ENCODE peak calls at places on chromosomes 16 and 17, in six cellular contexts. O is fibroblast of pulmonary artery, Q is psoas muscle, W is AG10803, E is heart right ventricle, B is BJ. C is an unnamed sample.

GRCh38 chr17:5694507-5694906 is 110.2 kb upstream of the NLRP1 start:
- DNase-seq in W (no peak), Q (no peak), B (no peak), E (no peak), O (no peak), C (no peak)

GRCh38 chr17:37447641-37448040 is 41.0 kb downstream of the TADA2A start:
- DNase-seq in B (peak), W (peak), E (no peak), O (peak), Q (no peak), C (no peak)

GRCh38 chr17:29933379-29933778 is 3.4 kb upstream of the SSH2 start:
- DNase-seq in W (peak), Q (no peak), O (peak), B (no peak), E (no peak), C (no peak)

GRCh38 chr17:38969281-38969680 is 2.1 kb upstream of the FBXO47 start:
- DNase-seq in W (no peak), B (no peak), Q (no peak), E (peak), O (no peak), C (no peak)

GRCh38 chr17:51860934-51861561 is 297.5 kb downstream of the CA10 start:
- DNase-seq in B (no peak), Q (no peak), E (no peak), O (peak), W (peak), C (no peak)

GRCh38 chr17:57084361-57084801 is 665 bp upstream of the AKAP1 start:
- DNase-seq in W (peak), E (no peak), B (no peak), O (no peak), Q (no peak), C (no peak)

GRCh38 chr16:69890114-69890890 is 60.8 kb upstream of the CLEC18A start:
- DNase-seq in O (peak), W (peak), E (peak), Q (peak), B (peak), C (no peak)

GRCh38 chr16:53948734-53949430 is 244.9 kb downstream of the FTO start:
- DNase-seq in W (no peak), E (no peak), O (no peak), Q (no peak), B (no peak), C (no peak)

GRCh38 chr16:84839956-84840355 is 20.2 kb downstream of the CRISPLD2 start:
- DNase-seq in W (peak), E (no peak), O (no peak), Q (no peak), B (no peak), C (no peak)

GRCh38 chr16:79047337-79047736 is 553.2 kb downstream of the MAF start:
- DNase-seq in Q (no peak), B (no peak), E (no peak), O (no peak), W (no peak), C (no peak)

GRCh38 chr16:82509636-82510035 is 117.1 kb upstream of the CDH13 start:
- DNase-seq in W (no peak), Q (no peak), B (no peak), E (no peak), O (no peak), C (no peak)

GRCh38 chr16:17949713-17950112 is 386.8 kb downstream of the NPIPA8 start:
- DNase-seq in B (no peak), E (no peak), W (no peak), Q (no peak), O (no peak), C (no peak)

GRCh38 chr16:50747206-50747956 is 5.5 kb downstream of the CYLD start:
- DNase-seq in O (peak), B (no peak), Q (no peak), E (no peak), W (no peak), C (no peak)
- TF ChIP-seq CTCF in O (peak), B (no peak), Q (peak), E (peak), W (no peak), C (peak)

DNA sequence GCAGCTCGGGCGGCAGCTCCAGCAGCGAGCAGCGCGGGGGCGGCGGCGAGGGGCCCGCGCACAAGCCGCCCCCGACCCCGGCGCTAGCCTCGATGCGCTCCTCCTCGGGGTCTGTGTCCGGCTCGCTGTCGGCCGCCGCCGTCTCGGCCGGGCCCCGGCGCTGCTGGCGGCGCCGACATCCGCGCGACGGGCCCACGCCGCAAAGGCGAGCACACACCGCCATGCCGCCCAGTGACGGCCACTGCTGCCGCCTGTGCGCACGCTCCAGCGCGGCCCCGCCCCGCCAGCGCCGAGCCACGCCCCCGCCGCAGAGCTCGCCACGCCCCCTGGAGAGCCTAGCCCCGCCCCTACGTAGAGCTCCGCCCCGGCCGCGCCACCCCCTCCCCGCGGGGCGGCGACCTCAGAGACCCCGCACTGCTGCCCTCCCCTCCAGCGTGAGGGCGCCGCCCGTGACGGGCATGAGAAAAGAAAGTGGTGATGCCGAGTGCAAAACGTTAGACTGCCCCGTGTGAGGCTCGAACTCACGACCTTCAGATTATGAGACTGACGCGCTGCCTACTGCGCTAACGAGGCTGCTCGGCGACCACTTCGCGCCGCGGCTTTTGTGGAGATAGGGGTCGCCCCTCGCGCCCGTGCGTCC is at the start of gene FBXO31:
- DNase-seq in W (peak), O (peak), E (peak), B (peak), Q (peak), C (peak)
- TF ChIP-seq CTCF in W (no peak), O (no peak), E (no peak), B (peak), Q (no peak), C (no peak)

DNA sequence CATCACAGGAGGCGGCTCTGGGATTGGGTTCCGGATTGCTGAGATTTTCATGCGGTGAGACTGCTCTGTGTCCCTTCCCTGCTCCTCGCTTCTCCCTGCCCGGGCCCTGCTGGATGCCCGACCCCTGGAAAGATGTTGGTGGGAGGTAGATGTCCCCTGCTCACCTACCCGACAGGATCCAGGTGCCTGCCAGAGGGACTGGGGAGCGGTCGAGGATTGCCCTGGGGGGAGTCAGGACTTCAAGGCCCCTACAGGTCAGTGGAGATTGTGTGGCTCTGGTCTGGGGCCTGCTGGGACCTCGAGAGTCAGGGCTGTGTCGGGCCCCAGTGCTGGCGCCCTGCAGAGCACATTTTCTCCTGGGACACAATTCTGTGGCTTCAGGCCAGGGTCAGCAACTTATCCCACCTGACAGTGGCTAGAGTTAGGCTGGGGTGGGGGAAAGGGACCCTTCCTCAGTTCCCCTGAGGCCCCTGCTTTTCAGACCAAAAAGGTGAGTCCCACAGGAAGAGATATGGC is 3.3 kb downstream of the DECR2 start:
- DNase-seq in W (no peak), O (no peak), B (no peak), Q (no peak), E (no peak), C (no peak)
- TF ChIP-seq CTCF in W (no peak), O (no peak), B (no peak), Q (no peak), E (no peak), C (no peak)

GRCh38 chr16:61148930-61149329 is 887.3 kb downstream of the CDH8 start:
- DNase-seq in Q (no peak), B (no peak), W (no peak), E (no peak), O (no peak), C (no peak)
- TF ChIP-seq CTCF in Q (no peak), B (no peak), W (no peak), E (no peak), O (no peak), C (no peak)

GRCh38 chr16:88855176-88855575 is 1.6 kb downstream of the GALNS start:
- DNase-seq in Q (no peak), E (no peak), B (no peak), W (no peak), O (no peak), C (no peak)

GRCh38 chr16:88855736-88856121 is 1.0 kb downstream of the GALNS start:
- DNase-seq in E (no peak), B (no peak), W (no peak), Q (no peak), O (no peak), C (no peak)

GRCh38 chr16:88854306-88855111 is 2.2 kb downstream of the GALNS start:
- DNase-seq in E (no peak), Q (no peak), W (no peak), B (no peak), O (no peak), C (no peak)

GRCh38 chr16:88851616-88852015 is 5.1 kb downstream of the GALNS start:
- DNase-seq in E (no peak), Q (no peak), W (no peak), B (no peak), O (no peak), C (no peak)

DNA sequence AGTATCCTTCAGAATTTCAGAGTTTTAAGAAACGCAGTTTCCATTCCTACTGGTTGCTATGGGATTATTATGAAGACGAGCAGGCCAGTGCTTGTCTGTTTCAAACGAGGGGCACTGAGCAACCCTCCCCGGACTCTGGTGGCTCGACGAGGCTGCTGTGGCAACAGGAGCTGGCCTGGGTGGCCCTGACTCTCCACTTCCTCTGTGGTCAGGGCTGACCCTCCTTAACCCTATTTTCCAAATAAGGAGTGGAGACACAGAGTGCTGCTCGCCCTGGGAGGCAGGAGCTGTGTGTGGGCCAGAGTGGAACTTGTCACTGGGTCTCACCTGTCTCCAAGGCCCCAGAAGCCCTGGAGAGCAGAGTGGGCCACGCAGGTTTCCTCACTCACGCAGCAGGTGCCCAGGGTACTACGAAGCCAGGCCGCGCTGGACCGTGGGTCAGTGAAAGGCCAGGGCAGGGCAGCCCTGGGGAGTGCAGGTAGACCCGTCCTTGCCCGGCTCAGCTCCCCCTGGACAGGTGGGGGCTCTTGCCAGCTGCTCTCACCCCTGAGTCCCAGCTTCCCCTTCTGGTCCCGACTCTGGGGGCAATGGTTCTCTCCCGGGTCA is 3.3 kb downstream of the GALNS start:
- DNase-seq in W (no peak), B (no peak), E (no peak), Q (no peak), O (no peak), C (no peak)
- TF ChIP-seq CTCF in W (no peak), B (no peak), E (no peak), Q (no peak), O (no peak), C (no peak)

GRCh38 chr17:8696456-8696855 is 48.2 kb downstream of the CCDC42 start:
- DNase-seq in W (no peak), Q (no peak), E (no peak), O (no peak), B (no peak), C (no peak)
- TF ChIP-seq CTCF in W (no peak), Q (no peak), E (no peak), O (no peak), B (no peak), C (no peak)